ENCODE peak calls at places on chromosome 14, in six cellular contexts. One of them, this sample, is unnamed.

GRCh38 chr14:90397401-90398314 is 829 bp downstream of the CALM1 start:
- DNase-seq in endothelial cell of umbilical vein: peak
- DNase-seq in GM12878: no peak
- DNase-seq in HepG2: peak
- DNase-seq in K562: peak
- DNase-seq in A549: peak
- DNase-seq in this sample: peak

GRCh38 chr14:91146661-91147060 is 32.8 kb downstream of the DGLUCY start:
- DNase-seq in HepG2: no peak
- DNase-seq in K562: no peak
- DNase-seq in GM12878: no peak
- DNase-seq in endothelial cell of umbilical vein: no peak
- DNase-seq in A549: no peak
- DNase-seq in this sample: no peak

GRCh38 chr14:54637270-54637669 is 70.3 kb downstream of the SAMD4A start:
- DNase-seq in HepG2: no peak
- DNase-seq in GM12878: no peak
- DNase-seq in K562: peak
- DNase-seq in A549: no peak
- DNase-seq in endothelial cell of umbilical vein: no peak
- DNase-seq in this sample: no peak

GRCh38 chr14:61521773-61522172 is 173.5 kb upstream of the HIF1A start:
- DNase-seq in K562: no peak
- DNase-seq in HepG2: no peak
- DNase-seq in endothelial cell of umbilical vein: no peak
- DNase-seq in GM12878: no peak
- DNase-seq in A549: no peak
- DNase-seq in this sample: no peak

GRCh38 chr14:94480809-94481208 is 4.8 kb upstream of the SERPINA9 start:
- DNase-seq in A549: no peak
- DNase-seq in GM12878: no peak
- DNase-seq in K562: no peak
- DNase-seq in endothelial cell of umbilical vein: no peak
- DNase-seq in HepG2: peak
- DNase-seq in this sample: no peak

GRCh38 chr14:68345738-68346137 is 447.1 kb downstream of the ZFP36L1 start:
- DNase-seq in endothelial cell of umbilical vein: no peak
- DNase-seq in K562: no peak
- DNase-seq in HepG2: no peak
- DNase-seq in GM12878: no peak
- DNase-seq in A549: no peak
- DNase-seq in this sample: no peak

GRCh38 chr14:23588884-23589598 is 10.5 kb upstream of the JPH4 start:
- DNase-seq in GM12878: peak
- DNase-seq in endothelial cell of umbilical vein: peak
- DNase-seq in K562: peak
- DNase-seq in HepG2: peak
- DNase-seq in A549: peak
- DNase-seq in this sample: peak

GRCh38 chr14:61145258-61145902 is 135.8 kb downstream of the TMEM30B start:
- DNase-seq in A549: no peak
- DNase-seq in endothelial cell of umbilical vein: no peak
- DNase-seq in GM12878: no peak
- DNase-seq in HepG2: no peak
- DNase-seq in K562: no peak
- DNase-seq in this sample: no peak

GRCh38 chr14:40981247-40981646 is 625.4 kb upstream of the LRFN5 start:
- DNase-seq in K562: no peak
- DNase-seq in A549: no peak
- DNase-seq in GM12878: no peak
- DNase-seq in HepG2: no peak
- DNase-seq in endothelial cell of umbilical vein: no peak
- DNase-seq in this sample: no peak

GRCh38 chr14:26204954-26205479 is 392.8 kb downstream of the NOVA1 start:
- DNase-seq in HepG2: no peak
- DNase-seq in A549: no peak
- DNase-seq in GM12878: no peak
- DNase-seq in endothelial cell of umbilical vein: peak
- DNase-seq in K562: no peak
- DNase-seq in this sample: no peak

GRCh38 chr14:72619071-72619710 is 274.7 kb downstream of the DPF3 start:
- DNase-seq in K562: no peak
- DNase-seq in GM12878: no peak
- DNase-seq in endothelial cell of umbilical vein: no peak
- DNase-seq in A549: no peak
- DNase-seq in HepG2: no peak
- DNase-seq in this sample: no peak

GRCh38 chr14:26281280-26281998 is 316.4 kb downstream of the NOVA1 start:
- DNase-seq in endothelial cell of umbilical vein: no peak
- DNase-seq in HepG2: peak
- DNase-seq in K562: peak
- DNase-seq in A549: peak
- DNase-seq in GM12878: no peak
- DNase-seq in this sample: peak

GRCh38 chr14:50082784-50083466 is 33.4 kb downstream of the VCPKMT start:
- DNase-seq in HepG2: no peak
- DNase-seq in endothelial cell of umbilical vein: no peak
- DNase-seq in A549: no peak
- DNase-seq in GM12878: peak
- DNase-seq in K562: no peak
- DNase-seq in this sample: peak

GRCh38 chr14:29584992-29585391 is 342.7 kb downstream of the PRKD1 start:
- DNase-seq in A549: peak
- DNase-seq in HepG2: peak
- DNase-seq in K562: no peak
- DNase-seq in endothelial cell of umbilical vein: peak
- DNase-seq in GM12878: no peak
- DNase-seq in this sample: no peak

GRCh38 chr14:58882577-58883018 is 244.8 kb downstream of the DACT1 start:
- DNase-seq in A549: no peak
- DNase-seq in GM12878: no peak
- DNase-seq in HepG2: no peak
- DNase-seq in endothelial cell of umbilical vein: no peak
- DNase-seq in K562: no peak
- DNase-seq in this sample: peak
- TF ChIP-seq MYC in A549: no peak
- TF ChIP-seq MYC in GM12878: no peak
- TF ChIP-seq MYC in HepG2: no peak
- TF ChIP-seq MYC in endothelial cell of umbilical vein: no peak
- TF ChIP-seq MYC in K562: no peak
- TF ChIP-seq MYC in this sample: no peak

GRCh38 chr14:77126074-77126325 is 15.6 kb downstream of the ZDHHC22 start:
- DNase-seq in HepG2: no peak
- DNase-seq in endothelial cell of umbilical vein: no peak
- DNase-seq in GM12878: no peak
- DNase-seq in K562: no peak
- DNase-seq in A549: no peak
- DNase-seq in this sample: no peak

GRCh38 chr14:77125275-77126073 is 16.1 kb downstream of the ZDHHC22 start:
- DNase-seq in HepG2: no peak
- DNase-seq in A549: no peak
- DNase-seq in endothelial cell of umbilical vein: no peak
- DNase-seq in K562: no peak
- DNase-seq in GM12878: no peak
- DNase-seq in this sample: no peak

GRCh38 chr14:77122555-77123125 is 19.0 kb downstream of the ZDHHC22 start:
- DNase-seq in GM12878: no peak
- DNase-seq in A549: no peak
- DNase-seq in endothelial cell of umbilical vein: no peak
- DNase-seq in HepG2: no peak
- DNase-seq in K562: no peak
- DNase-seq in this sample: no peak

GRCh38 chr14:77124345-77125274 is 17.0 kb downstream of the ZDHHC22 start:
- DNase-seq in endothelial cell of umbilical vein: peak
- DNase-seq in GM12878: no peak
- DNase-seq in K562: peak
- DNase-seq in A549: peak
- DNase-seq in HepG2: no peak
- DNase-seq in this sample: peak

GRCh38 chr14:77123381-77124344 is 17.9 kb downstream of the ZDHHC22 start:
- DNase-seq in A549: no peak
- DNase-seq in K562: peak
- DNase-seq in endothelial cell of umbilical vein: no peak
- DNase-seq in HepG2: no peak
- DNase-seq in GM12878: no peak
- DNase-seq in this sample: no peak
- TF ChIP-seq MAX in A549: no peak
- TF ChIP-seq MAX in K562: no peak
- TF ChIP-seq MAX in endothelial cell of umbilical vein: no peak
- TF ChIP-seq MAX in HepG2: no peak
- TF ChIP-seq MAX in GM12878: no peak
- TF ChIP-seq MAX in this sample: no peak

GRCh38 chr14:102821252-102821651 is 44.0 kb downstream of the TRAF3 start:
- DNase-seq in K562: no peak
- DNase-seq in A549: no peak
- DNase-seq in GM12878: no peak
- DNase-seq in endothelial cell of umbilical vein: no peak
- DNase-seq in HepG2: no peak
- DNase-seq in this sample: no peak

GRCh38 chr14:102819176-102819628 is 42.0 kb downstream of the TRAF3 start:
- DNase-seq in A549: no peak
- DNase-seq in K562: no peak
- DNase-seq in endothelial cell of umbilical vein: no peak
- DNase-seq in HepG2: peak
- DNase-seq in GM12878: peak
- DNase-seq in this sample: no peak

GRCh38 chr14:102822311-102822863 is 45.1 kb downstream of the TRAF3 start:
- DNase-seq in GM12878: no peak
- DNase-seq in K562: no peak
- DNase-seq in HepG2: no peak
- DNase-seq in A549: no peak
- DNase-seq in endothelial cell of umbilical vein: peak
- DNase-seq in this sample: no peak

GRCh38 chr14:102817942-102818940 is 41.0 kb downstream of the TRAF3 start:
- DNase-seq in HepG2: no peak
- DNase-seq in K562: no peak
- DNase-seq in A549: no peak
- DNase-seq in GM12878: no peak
- DNase-seq in endothelial cell of umbilical vein: no peak
- DNase-seq in this sample: no peak

DNA sequence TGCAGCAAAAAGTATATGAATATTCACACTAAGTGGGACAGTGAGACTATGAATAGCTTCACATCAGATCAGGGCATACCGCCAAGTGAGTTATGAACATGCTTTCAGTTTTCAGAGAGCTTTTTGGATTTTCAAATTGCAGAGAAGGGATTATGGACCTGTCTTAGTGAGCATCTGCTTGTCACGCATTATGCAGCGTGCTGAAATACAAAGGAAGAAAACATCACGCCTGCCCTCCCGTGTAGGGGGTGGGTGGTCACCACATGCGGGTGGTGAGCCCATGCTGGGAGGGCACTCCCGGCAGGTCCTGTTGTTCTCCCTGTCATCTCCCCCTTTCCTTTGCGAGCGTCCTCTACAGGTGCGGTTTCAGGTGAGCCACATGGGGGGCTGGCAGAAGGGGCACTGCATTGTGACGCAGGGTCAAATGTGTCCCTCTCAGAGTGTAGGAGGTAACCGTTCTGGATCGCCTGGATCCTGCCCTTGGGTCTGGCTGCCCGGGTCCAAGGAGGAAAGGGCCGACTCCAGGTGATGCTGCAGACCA is 42.6 kb downstream of the TRAF3 start:
- DNase-seq in HepG2: no peak
- DNase-seq in endothelial cell of umbilical vein: no peak
- DNase-seq in GM12878: no peak
- DNase-seq in K562: no peak
- DNase-seq in A549: no peak
- DNase-seq in this sample: no peak
- TF ChIP-seq MYC in HepG2: no peak
- TF ChIP-seq MYC in endothelial cell of umbilical vein: no peak
- TF ChIP-seq MYC in GM12878: no peak
- TF ChIP-seq MYC in K562: no peak
- TF ChIP-seq MYC in A549: no peak
- TF ChIP-seq MYC in this sample: no peak

DNA sequence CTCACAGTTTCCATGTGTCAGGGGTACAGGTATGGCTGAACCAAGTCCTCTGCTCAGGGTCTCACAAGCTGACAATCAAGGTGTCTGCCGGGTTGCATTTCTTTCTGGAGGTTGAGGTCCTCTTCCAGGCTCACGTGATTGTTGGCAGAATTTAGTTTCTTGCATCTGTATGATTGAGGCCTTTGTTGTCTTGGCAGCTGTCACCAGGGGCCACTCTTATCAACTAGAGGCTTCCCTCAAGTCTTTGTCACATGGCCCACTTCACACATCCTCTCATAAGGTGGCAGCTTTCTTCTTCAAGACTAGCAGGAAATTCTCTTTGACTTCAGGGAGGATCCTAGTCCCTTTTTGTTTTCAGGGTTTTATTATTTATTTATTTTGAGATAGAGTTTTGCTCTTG is 46.0 kb upstream of the FOS start:
- DNase-seq in A549: no peak
- DNase-seq in K562: no peak
- DNase-seq in endothelial cell of umbilical vein: no peak
- DNase-seq in GM12878: no peak
- DNase-seq in HepG2: no peak
- DNase-seq in this sample: no peak
- TF ChIP-seq MAX in A549: no peak
- TF ChIP-seq MAX in K562: no peak
- TF ChIP-seq MAX in endothelial cell of umbilical vein: no peak
- TF ChIP-seq MAX in GM12878: no peak
- TF ChIP-seq MAX in HepG2: no peak
- TF ChIP-seq MAX in this sample: peak

This sample was measured in NB4.